ENCODE peak calls at places on chromosomes 1 and 21, in ten cellular contexts. One of them, this sample, is unnamed.

GRCh38 chr1:42340093-42340492 is 5.1 kb upstream of the FOXJ3 start:
- DNase-seq in NCI-H1092: peak
- DNase-seq in dermis microvascular lymphatic vessel endothelial cell: peak
- DNase-seq in retina: no peak
- DNase-seq in lung microvascular endothelial cell: no peak
- DNase-seq in GM04503: no peak
- DNase-seq in thoracic aorta: no peak
- DNase-seq in AG08396: no peak
- DNase-seq in iris pigment epithelial cell: peak
- DNase-seq in activated CD8-positive, alpha-beta memory T cell treated with anti-CD3 and anti-CD28 coated beads for 1 hour: no peak
- DNase-seq in this sample: no peak

GRCh38 chr1:190453550-190453949 is 24.1 kb downstream of the BRINP3 start:
- DNase-seq in NCI-H1092: no peak
- DNase-seq in dermis microvascular lymphatic vessel endothelial cell: no peak
- DNase-seq in retina: no peak
- DNase-seq in lung microvascular endothelial cell: no peak
- DNase-seq in GM04503: no peak
- DNase-seq in thoracic aorta: no peak
- DNase-seq in AG08396: no peak
- DNase-seq in iris pigment epithelial cell: no peak
- DNase-seq in activated CD8-positive, alpha-beta memory T cell treated with anti-CD3 and anti-CD28 coated beads for 1 hour: no peak
- DNase-seq in this sample: no peak

GRCh38 chr1:69483219-69483618 is 84.5 kb upstream of the LRRC7 start:
- DNase-seq in NCI-H1092: no peak
- DNase-seq in dermis microvascular lymphatic vessel endothelial cell: no peak
- DNase-seq in retina: no peak
- DNase-seq in lung microvascular endothelial cell: no peak
- DNase-seq in GM04503: no peak
- DNase-seq in thoracic aorta: no peak
- DNase-seq in AG08396: no peak
- DNase-seq in iris pigment epithelial cell: no peak
- DNase-seq in activated CD8-positive, alpha-beta memory T cell treated with anti-CD3 and anti-CD28 coated beads for 1 hour: no peak
- DNase-seq in this sample: no peak

GRCh38 chr1:185520188-185520935 is 203.3 kb upstream of the IVNS1ABP start:
- DNase-seq in NCI-H1092: no peak
- DNase-seq in dermis microvascular lymphatic vessel endothelial cell: peak
- DNase-seq in retina: no peak
- DNase-seq in lung microvascular endothelial cell: no peak
- DNase-seq in GM04503: no peak
- DNase-seq in thoracic aorta: no peak
- DNase-seq in AG08396: no peak
- DNase-seq in iris pigment epithelial cell: peak
- DNase-seq in activated CD8-positive, alpha-beta memory T cell treated with anti-CD3 and anti-CD28 coated beads for 1 hour: no peak
- DNase-seq in this sample: no peak

GRCh38 chr1:70459502-70460225 is 48.6 kb downstream of the CTH start:
- DNase-seq in NCI-H1092: no peak
- DNase-seq in dermis microvascular lymphatic vessel endothelial cell: no peak
- DNase-seq in retina: no peak
- DNase-seq in lung microvascular endothelial cell: no peak
- DNase-seq in GM04503: no peak
- DNase-seq in thoracic aorta: no peak
- DNase-seq in AG08396: no peak
- DNase-seq in iris pigment epithelial cell: peak
- DNase-seq in activated CD8-positive, alpha-beta memory T cell treated with anti-CD3 and anti-CD28 coated beads for 1 hour: no peak
- DNase-seq in this sample: no peak

GRCh38 chr21:20591294-20591693 is 406.9 kb upstream of the NCAM2 start:
- DNase-seq in NCI-H1092: no peak
- DNase-seq in dermis microvascular lymphatic vessel endothelial cell: no peak
- DNase-seq in retina: no peak
- DNase-seq in lung microvascular endothelial cell: no peak
- DNase-seq in GM04503: no peak
- DNase-seq in thoracic aorta: no peak
- DNase-seq in AG08396: no peak
- DNase-seq in iris pigment epithelial cell: peak
- DNase-seq in activated CD8-positive, alpha-beta memory T cell treated with anti-CD3 and anti-CD28 coated beads for 1 hour: no peak
- DNase-seq in this sample: no peak

GRCh38 chr1:179156708-179157107 is 72.8 kb downstream of the ABL2 start:
- DNase-seq in NCI-H1092: no peak
- DNase-seq in dermis microvascular lymphatic vessel endothelial cell: no peak
- DNase-seq in retina: no peak
- DNase-seq in lung microvascular endothelial cell: no peak
- DNase-seq in GM04503: no peak
- DNase-seq in thoracic aorta: no peak
- DNase-seq in AG08396: no peak
- DNase-seq in iris pigment epithelial cell: no peak
- DNase-seq in activated CD8-positive, alpha-beta memory T cell treated with anti-CD3 and anti-CD28 coated beads for 1 hour: no peak
- DNase-seq in this sample: no peak

GRCh38 chr1:41245659-41246058 is 3.6 kb upstream of the SCMH1 start:
- DNase-seq in NCI-H1092: no peak
- DNase-seq in dermis microvascular lymphatic vessel endothelial cell: peak
- DNase-seq in retina: no peak
- DNase-seq in lung microvascular endothelial cell: no peak
- DNase-seq in GM04503: no peak
- DNase-seq in thoracic aorta: no peak
- DNase-seq in AG08396: no peak
- DNase-seq in iris pigment epithelial cell: peak
- DNase-seq in activated CD8-positive, alpha-beta memory T cell treated with anti-CD3 and anti-CD28 coated beads for 1 hour: no peak
- DNase-seq in this sample: no peak

GRCh38 chr1:14403961-14404645 is 194.4 kb upstream of the KAZN start:
- DNase-seq in NCI-H1092: no peak
- DNase-seq in dermis microvascular lymphatic vessel endothelial cell: no peak
- DNase-seq in retina: no peak
- DNase-seq in lung microvascular endothelial cell: no peak
- DNase-seq in GM04503: no peak
- DNase-seq in thoracic aorta: no peak
- DNase-seq in AG08396: no peak
- DNase-seq in iris pigment epithelial cell: no peak
- DNase-seq in activated CD8-positive, alpha-beta memory T cell treated with anti-CD3 and anti-CD28 coated beads for 1 hour: no peak
- DNase-seq in this sample: no peak

GRCh38 chr1:206581571-206581981 is 30.7 kb downstream of the EIF2D start:
- DNase-seq in NCI-H1092: peak
- DNase-seq in dermis microvascular lymphatic vessel endothelial cell: peak
- DNase-seq in retina: no peak
- DNase-seq in lung microvascular endothelial cell: peak
- DNase-seq in GM04503: no peak
- DNase-seq in thoracic aorta: no peak
- DNase-seq in AG08396: no peak
- DNase-seq in iris pigment epithelial cell: no peak
- DNase-seq in activated CD8-positive, alpha-beta memory T cell treated with anti-CD3 and anti-CD28 coated beads for 1 hour: peak
- DNase-seq in this sample: peak

GRCh38 chr1:226888816-226889215 is 18.4 kb downstream of the PSEN2 start:
- DNase-seq in NCI-H1092: no peak
- DNase-seq in dermis microvascular lymphatic vessel endothelial cell: no peak
- DNase-seq in retina: no peak
- DNase-seq in lung microvascular endothelial cell: no peak
- DNase-seq in GM04503: no peak
- DNase-seq in thoracic aorta: no peak
- DNase-seq in AG08396: no peak
- DNase-seq in iris pigment epithelial cell: no peak
- DNase-seq in activated CD8-positive, alpha-beta memory T cell treated with anti-CD3 and anti-CD28 coated beads for 1 hour: no peak
- DNase-seq in this sample: no peak

GRCh38 chr21:29248124-29248523 is 50.6 kb upstream of the BACH1 start:
- DNase-seq in NCI-H1092: no peak
- DNase-seq in dermis microvascular lymphatic vessel endothelial cell: no peak
- DNase-seq in retina: no peak
- DNase-seq in lung microvascular endothelial cell: no peak
- DNase-seq in GM04503: no peak
- DNase-seq in thoracic aorta: no peak
- DNase-seq in AG08396: no peak
- DNase-seq in iris pigment epithelial cell: no peak
- DNase-seq in activated CD8-positive, alpha-beta memory T cell treated with anti-CD3 and anti-CD28 coated beads for 1 hour: no peak
- DNase-seq in this sample: no peak

GRCh38 chr1:24418898-24419628 is 3.5 kb downstream of the NIPAL3 start:
- DNase-seq in NCI-H1092: no peak
- DNase-seq in dermis microvascular lymphatic vessel endothelial cell: no peak
- DNase-seq in retina: peak
- DNase-seq in lung microvascular endothelial cell: no peak
- DNase-seq in GM04503: no peak
- DNase-seq in thoracic aorta: no peak
- DNase-seq in AG08396: no peak
- DNase-seq in iris pigment epithelial cell: peak
- DNase-seq in activated CD8-positive, alpha-beta memory T cell treated with anti-CD3 and anti-CD28 coated beads for 1 hour: no peak
- DNase-seq in this sample: no peak